ENCODE peak calls at places on chromosomes 3 and 15, in ten cellular contexts. One of them, this sample, is unnamed.

GRCh38 chr3:190512666-190513065 is 1.2 kb upstream of the IL1RAP start:
- ATAC-seq in activated CD4-positive, alpha-beta T cell treated with anti-CD3 and anti-CD28 coated beads for 36 hours: no peak
- ATAC-seq in effector memory CD8-positive, alpha-beta T cell: no peak
- ATAC-seq in gastroesophageal sphincter: no peak
- ATAC-seq in Right ventricle myocardium inferior: no peak
- ATAC-seq in CD8-positive, alpha-beta T cell: no peak
- ATAC-seq in stimulated activated memory B cell treated with anti-CD40 and anti-IgM and Interleukin-4, amounts not matched to agents 10 μg/mL and 1 μg/mL and 100 μg/mL, for 72 hours: no peak
- ATAC-seq in Right ventricle myocardium superior: no peak
- ATAC-seq in T-cell: no peak
- ATAC-seq in heart left ventricle: no peak
- ATAC-seq in this sample: no peak

GRCh38 chr3:153127788-153128187 is 34.2 kb upstream of the RAP2B start:
- ATAC-seq in T-cell: no peak
- ATAC-seq in stimulated activated memory B cell treated with anti-CD40 and anti-IgM and Interleukin-4, amounts not matched to agents 10 μg/mL and 1 μg/mL and 100 μg/mL, for 72 hours: no peak
- ATAC-seq in activated CD4-positive, alpha-beta T cell treated with anti-CD3 and anti-CD28 coated beads for 36 hours: no peak
- ATAC-seq in Right ventricle myocardium superior: no peak
- ATAC-seq in effector memory CD8-positive, alpha-beta T cell: no peak
- ATAC-seq in gastroesophageal sphincter: no peak
- ATAC-seq in Right ventricle myocardium inferior: no peak
- ATAC-seq in CD8-positive, alpha-beta T cell: no peak
- ATAC-seq in heart left ventricle: no peak
- ATAC-seq in this sample: no peak

GRCh38 chr3:49316696-49317457 is 23.0 kb downstream of the USP4 start:
- ATAC-seq in T-cell: no peak
- ATAC-seq in gastroesophageal sphincter: peak
- ATAC-seq in Right ventricle myocardium superior: no peak
- ATAC-seq in stimulated activated memory B cell treated with anti-CD40 and anti-IgM and Interleukin-4, amounts not matched to agents 10 μg/mL and 1 μg/mL and 100 μg/mL, for 72 hours: no peak
- ATAC-seq in Right ventricle myocardium inferior: no peak
- ATAC-seq in activated CD4-positive, alpha-beta T cell treated with anti-CD3 and anti-CD28 coated beads for 36 hours: no peak
- ATAC-seq in CD8-positive, alpha-beta T cell: no peak
- ATAC-seq in heart left ventricle: peak
- ATAC-seq in effector memory CD8-positive, alpha-beta T cell: no peak
- ATAC-seq in this sample: no peak

GRCh38 chr3:150868282-150868681 is 37.0 kb downstream of the MINDY4B start:
- ATAC-seq in effector memory CD8-positive, alpha-beta T cell: no peak
- ATAC-seq in stimulated activated memory B cell treated with anti-CD40 and anti-IgM and Interleukin-4, amounts not matched to agents 10 μg/mL and 1 μg/mL and 100 μg/mL, for 72 hours: no peak
- ATAC-seq in Right ventricle myocardium inferior: no peak
- ATAC-seq in Right ventricle myocardium superior: peak
- ATAC-seq in gastroesophageal sphincter: peak
- ATAC-seq in CD8-positive, alpha-beta T cell: no peak
- ATAC-seq in heart left ventricle: peak
- ATAC-seq in T-cell: no peak
- ATAC-seq in activated CD4-positive, alpha-beta T cell treated with anti-CD3 and anti-CD28 coated beads for 36 hours: no peak
- ATAC-seq in this sample: no peak

GRCh38 chr15:85804481-85805165 is 9.9 kb upstream of the KLHL25 start:
- ATAC-seq in Right ventricle myocardium superior: no peak
- ATAC-seq in gastroesophageal sphincter: no peak
- ATAC-seq in stimulated activated memory B cell treated with anti-CD40 and anti-IgM and Interleukin-4, amounts not matched to agents 10 μg/mL and 1 μg/mL and 100 μg/mL, for 72 hours: no peak
- ATAC-seq in CD8-positive, alpha-beta T cell: no peak
- ATAC-seq in heart left ventricle: no peak
- ATAC-seq in Right ventricle myocardium inferior: no peak
- ATAC-seq in effector memory CD8-positive, alpha-beta T cell: no peak
- ATAC-seq in T-cell: no peak
- ATAC-seq in activated CD4-positive, alpha-beta T cell treated with anti-CD3 and anti-CD28 coated beads for 36 hours: no peak
- ATAC-seq in this sample: no peak

GRCh38 chr3:18890459-18890858 is 257.9 kb upstream of the KCNH8 start:
- ATAC-seq in effector memory CD8-positive, alpha-beta T cell: no peak
- ATAC-seq in CD8-positive, alpha-beta T cell: no peak
- ATAC-seq in T-cell: no peak
- ATAC-seq in gastroesophageal sphincter: no peak
- ATAC-seq in Right ventricle myocardium superior: no peak
- ATAC-seq in Right ventricle myocardium inferior: no peak
- ATAC-seq in heart left ventricle: no peak
- ATAC-seq in activated CD4-positive, alpha-beta T cell treated with anti-CD3 and anti-CD28 coated beads for 36 hours: no peak
- ATAC-seq in stimulated activated memory B cell treated with anti-CD40 and anti-IgM and Interleukin-4, amounts not matched to agents 10 μg/mL and 1 μg/mL and 100 μg/mL, for 72 hours: no peak
- ATAC-seq in this sample: no peak

GRCh38 chr3:71160800-71161546 is 422.6 kb downstream of the FOXP1 start:
- ATAC-seq in gastroesophageal sphincter: no peak
- ATAC-seq in stimulated activated memory B cell treated with anti-CD40 and anti-IgM and Interleukin-4, amounts not matched to agents 10 μg/mL and 1 μg/mL and 100 μg/mL, for 72 hours: no peak
- ATAC-seq in heart left ventricle: no peak
- ATAC-seq in Right ventricle myocardium inferior: no peak
- ATAC-seq in activated CD4-positive, alpha-beta T cell treated with anti-CD3 and anti-CD28 coated beads for 36 hours: peak
- ATAC-seq in T-cell: no peak
- ATAC-seq in effector memory CD8-positive, alpha-beta T cell: no peak
- ATAC-seq in CD8-positive, alpha-beta T cell: no peak
- ATAC-seq in Right ventricle myocardium superior: no peak
- ATAC-seq in this sample: peak

GRCh38 chr15:91871138-91871537 is 17.6 kb downstream of the SLCO3A1 start:
- ATAC-seq in CD8-positive, alpha-beta T cell: peak
- ATAC-seq in stimulated activated memory B cell treated with anti-CD40 and anti-IgM and Interleukin-4, amounts not matched to agents 10 μg/mL and 1 μg/mL and 100 μg/mL, for 72 hours: no peak
- ATAC-seq in heart left ventricle: no peak
- ATAC-seq in Right ventricle myocardium superior: no peak
- ATAC-seq in activated CD4-positive, alpha-beta T cell treated with anti-CD3 and anti-CD28 coated beads for 36 hours: no peak
- ATAC-seq in effector memory CD8-positive, alpha-beta T cell: peak
- ATAC-seq in gastroesophageal sphincter: no peak
- ATAC-seq in Right ventricle myocardium inferior: no peak
- ATAC-seq in T-cell: peak
- ATAC-seq in this sample: no peak

GRCh38 chr3:4950948-4951347 is 28.3 kb upstream of the BHLHE40 start:
- ATAC-seq in activated CD4-positive, alpha-beta T cell treated with anti-CD3 and anti-CD28 coated beads for 36 hours: no peak
- ATAC-seq in T-cell: no peak
- ATAC-seq in CD8-positive, alpha-beta T cell: no peak
- ATAC-seq in Right ventricle myocardium inferior: no peak
- ATAC-seq in stimulated activated memory B cell treated with anti-CD40 and anti-IgM and Interleukin-4, amounts not matched to agents 10 μg/mL and 1 μg/mL and 100 μg/mL, for 72 hours: no peak
- ATAC-seq in heart left ventricle: no peak
- ATAC-seq in effector memory CD8-positive, alpha-beta T cell: no peak
- ATAC-seq in Right ventricle myocardium superior: no peak
- ATAC-seq in gastroesophageal sphincter: no peak
- ATAC-seq in this sample: peak

GRCh38 chr15:76209948-76210347 is 101.3 kb downstream of the ETFA start:
- ATAC-seq in activated CD4-positive, alpha-beta T cell treated with anti-CD3 and anti-CD28 coated beads for 36 hours: peak
- ATAC-seq in stimulated activated memory B cell treated with anti-CD40 and anti-IgM and Interleukin-4, amounts not matched to agents 10 μg/mL and 1 μg/mL and 100 μg/mL, for 72 hours: no peak
- ATAC-seq in heart left ventricle: no peak
- ATAC-seq in gastroesophageal sphincter: no peak
- ATAC-seq in T-cell: no peak
- ATAC-seq in CD8-positive, alpha-beta T cell: no peak
- ATAC-seq in effector memory CD8-positive, alpha-beta T cell: no peak
- ATAC-seq in Right ventricle myocardium superior: no peak
- ATAC-seq in Right ventricle myocardium inferior: no peak
- ATAC-seq in this sample: no peak

GRCh38 chr3:52931328-52931727 is 34.0 kb upstream of the STIMATE start:
- ATAC-seq in T-cell: no peak
- ATAC-seq in Right ventricle myocardium superior: no peak
- ATAC-seq in stimulated activated memory B cell treated with anti-CD40 and anti-IgM and Interleukin-4, amounts not matched to agents 10 μg/mL and 1 μg/mL and 100 μg/mL, for 72 hours: no peak
- ATAC-seq in gastroesophageal sphincter: no peak
- ATAC-seq in effector memory CD8-positive, alpha-beta T cell: no peak
- ATAC-seq in heart left ventricle: no peak
- ATAC-seq in activated CD4-positive, alpha-beta T cell treated with anti-CD3 and anti-CD28 coated beads for 36 hours: no peak
- ATAC-seq in CD8-positive, alpha-beta T cell: no peak
- ATAC-seq in Right ventricle myocardium inferior: no peak
- ATAC-seq in this sample: no peak

GRCh38 chr15:66292261-66293084 is 895 bp upstream of the DIS3L start:
- ATAC-seq in T-cell: no peak
- ATAC-seq in Right ventricle myocardium superior: peak
- ATAC-seq in CD8-positive, alpha-beta T cell: no peak
- ATAC-seq in stimulated activated memory B cell treated with anti-CD40 and anti-IgM and Interleukin-4, amounts not matched to agents 10 μg/mL and 1 μg/mL and 100 μg/mL, for 72 hours: no peak
- ATAC-seq in effector memory CD8-positive, alpha-beta T cell: no peak
- ATAC-seq in activated CD4-positive, alpha-beta T cell treated with anti-CD3 and anti-CD28 coated beads for 36 hours: no peak
- ATAC-seq in Right ventricle myocardium inferior: no peak
- ATAC-seq in gastroesophageal sphincter: no peak
- ATAC-seq in heart left ventricle: no peak
- ATAC-seq in this sample: no peak

GRCh38 chr3:194640829-194641228 is 7.6 kb upstream of the TMEM44 start:
- ATAC-seq in heart left ventricle: no peak
- ATAC-seq in Right ventricle myocardium inferior: no peak
- ATAC-seq in activated CD4-positive, alpha-beta T cell treated with anti-CD3 and anti-CD28 coated beads for 36 hours: peak
- ATAC-seq in gastroesophageal sphincter: no peak
- ATAC-seq in stimulated activated memory B cell treated with anti-CD40 and anti-IgM and Interleukin-4, amounts not matched to agents 10 μg/mL and 1 μg/mL and 100 μg/mL, for 72 hours: no peak
- ATAC-seq in Right ventricle myocardium superior: no peak
- ATAC-seq in effector memory CD8-positive, alpha-beta T cell: peak
- ATAC-seq in CD8-positive, alpha-beta T cell: peak
- ATAC-seq in T-cell: peak
- ATAC-seq in this sample: no peak

GRCh38 chr3:7607669-7608068 is 746.8 kb downstream of the GRM7 start:
- ATAC-seq in gastroesophageal sphincter: no peak
- ATAC-seq in T-cell: no peak
- ATAC-seq in Right ventricle myocardium inferior: no peak
- ATAC-seq in effector memory CD8-positive, alpha-beta T cell: no peak
- ATAC-seq in stimulated activated memory B cell treated with anti-CD40 and anti-IgM and Interleukin-4, amounts not matched to agents 10 μg/mL and 1 μg/mL and 100 μg/mL, for 72 hours: no peak
- ATAC-seq in CD8-positive, alpha-beta T cell: no peak
- ATAC-seq in heart left ventricle: no peak
- ATAC-seq in activated CD4-positive, alpha-beta T cell treated with anti-CD3 and anti-CD28 coated beads for 36 hours: no peak
- ATAC-seq in Right ventricle myocardium superior: no peak
- ATAC-seq in this sample: no peak

GRCh38 chr3:46286936-46287335 is 44.7 kb downstream of the CCR3 start:
- ATAC-seq in gastroesophageal sphincter: no peak
- ATAC-seq in Right ventricle myocardium inferior: no peak
- ATAC-seq in T-cell: no peak
- ATAC-seq in heart left ventricle: no peak
- ATAC-seq in effector memory CD8-positive, alpha-beta T cell: peak
- ATAC-seq in Right ventricle myocardium superior: no peak
- ATAC-seq in stimulated activated memory B cell treated with anti-CD40 and anti-IgM and Interleukin-4, amounts not matched to agents 10 μg/mL and 1 μg/mL and 100 μg/mL, for 72 hours: no peak
- ATAC-seq in activated CD4-positive, alpha-beta T cell treated with anti-CD3 and anti-CD28 coated beads for 36 hours: peak
- ATAC-seq in CD8-positive, alpha-beta T cell: no peak
- ATAC-seq in this sample: peak

GRCh38 chr3:178297732-178298131 is 238.5 kb upstream of the KCNMB2 start:
- ATAC-seq in effector memory CD8-positive, alpha-beta T cell: no peak
- ATAC-seq in gastroesophageal sphincter: no peak
- ATAC-seq in heart left ventricle: no peak
- ATAC-seq in Right ventricle myocardium superior: no peak
- ATAC-seq in T-cell: no peak
- ATAC-seq in stimulated activated memory B cell treated with anti-CD40 and anti-IgM and Interleukin-4, amounts not matched to agents 10 μg/mL and 1 μg/mL and 100 μg/mL, for 72 hours: no peak
- ATAC-seq in CD8-positive, alpha-beta T cell: no peak
- ATAC-seq in Right ventricle myocardium inferior: no peak
- ATAC-seq in activated CD4-positive, alpha-beta T cell treated with anti-CD3 and anti-CD28 coated beads for 36 hours: no peak
- ATAC-seq in this sample: no peak

GRCh38 chr3:134918448-134918847 is 123.4 kb downstream of the EPHB1 start:
- ATAC-seq in CD8-positive, alpha-beta T cell: no peak
- ATAC-seq in effector memory CD8-positive, alpha-beta T cell: no peak
- ATAC-seq in Right ventricle myocardium inferior: no peak
- ATAC-seq in heart left ventricle: no peak
- ATAC-seq in T-cell: no peak
- ATAC-seq in Right ventricle myocardium superior: no peak
- ATAC-seq in activated CD4-positive, alpha-beta T cell treated with anti-CD3 and anti-CD28 coated beads for 36 hours: peak
- ATAC-seq in gastroesophageal sphincter: no peak
- ATAC-seq in stimulated activated memory B cell treated with anti-CD40 and anti-IgM and Interleukin-4, amounts not matched to agents 10 μg/mL and 1 μg/mL and 100 μg/mL, for 72 hours: peak
- ATAC-seq in this sample: no peak

GRCh38 chr3:72289708-72290104 is 504.8 kb upstream of the PROK2 start:
- ATAC-seq in effector memory CD8-positive, alpha-beta T cell: no peak
- ATAC-seq in gastroesophageal sphincter: no peak
- ATAC-seq in Right ventricle myocardium inferior: no peak
- ATAC-seq in heart left ventricle: no peak
- ATAC-seq in Right ventricle myocardium superior: no peak
- ATAC-seq in CD8-positive, alpha-beta T cell: no peak
- ATAC-seq in stimulated activated memory B cell treated with anti-CD40 and anti-IgM and Interleukin-4, amounts not matched to agents 10 μg/mL and 1 μg/mL and 100 μg/mL, for 72 hours: no peak
- ATAC-seq in T-cell: no peak
- ATAC-seq in activated CD4-positive, alpha-beta T cell treated with anti-CD3 and anti-CD28 coated beads for 36 hours: no peak
- ATAC-seq in this sample: no peak

GRCh38 chr3:17239417-17239816 is 354.7 kb downstream of the PLCL2 start:
- ATAC-seq in activated CD4-positive, alpha-beta T cell treated with anti-CD3 and anti-CD28 coated beads for 36 hours: no peak
- ATAC-seq in heart left ventricle: no peak
- ATAC-seq in Right ventricle myocardium superior: no peak
- ATAC-seq in T-cell: no peak
- ATAC-seq in effector memory CD8-positive, alpha-beta T cell: no peak
- ATAC-seq in Right ventricle myocardium inferior: no peak
- ATAC-seq in CD8-positive, alpha-beta T cell: no peak
- ATAC-seq in stimulated activated memory B cell treated with anti-CD40 and anti-IgM and Interleukin-4, amounts not matched to agents 10 μg/mL and 1 μg/mL and 100 μg/mL, for 72 hours: no peak
- ATAC-seq in gastroesophageal sphincter: no peak
- ATAC-seq in this sample: no peak

GRCh38 chr15:58369261-58369699 is 62.5 kb upstream of the LIPC start:
- ATAC-seq in Right ventricle myocardium inferior: no peak
- ATAC-seq in CD8-positive, alpha-beta T cell: peak
- ATAC-seq in stimulated activated memory B cell treated with anti-CD40 and anti-IgM and Interleukin-4, amounts not matched to agents 10 μg/mL and 1 μg/mL and 100 μg/mL, for 72 hours: no peak
- ATAC-seq in gastroesophageal sphincter: no peak
- ATAC-seq in activated CD4-positive, alpha-beta T cell treated with anti-CD3 and anti-CD28 coated beads for 36 hours: peak
- ATAC-seq in Right ventricle myocardium superior: no peak
- ATAC-seq in T-cell: peak
- ATAC-seq in effector memory CD8-positive, alpha-beta T cell: peak
- ATAC-seq in heart left ventricle: no peak
- ATAC-seq in this sample: peak

GRCh38 chr3:10594915-10595314 is 89.5 kb upstream of the ATP2B2 start:
- ATAC-seq in activated CD4-positive, alpha-beta T cell treated with anti-CD3 and anti-CD28 coated beads for 36 hours: peak
- ATAC-seq in Right ventricle myocardium superior: peak
- ATAC-seq in T-cell: peak
- ATAC-seq in gastroesophageal sphincter: no peak
- ATAC-seq in CD8-positive, alpha-beta T cell: peak
- ATAC-seq in stimulated activated memory B cell treated with anti-CD40 and anti-IgM and Interleukin-4, amounts not matched to agents 10 μg/mL and 1 μg/mL and 100 μg/mL, for 72 hours: peak
- ATAC-seq in Right ventricle myocardium inferior: peak
- ATAC-seq in effector memory CD8-positive, alpha-beta T cell: peak
- ATAC-seq in heart left ventricle: peak
- ATAC-seq in this sample: peak

GRCh38 chr3:149590691-149591441 is 67.0 kb downstream of the WWTR1 start:
- ATAC-seq in stimulated activated memory B cell treated with anti-CD40 and anti-IgM and Interleukin-4, amounts not matched to agents 10 μg/mL and 1 μg/mL and 100 μg/mL, for 72 hours: no peak
- ATAC-seq in heart left ventricle: no peak
- ATAC-seq in effector memory CD8-positive, alpha-beta T cell: no peak
- ATAC-seq in T-cell: no peak
- ATAC-seq in Right ventricle myocardium superior: no peak
- ATAC-seq in activated CD4-positive, alpha-beta T cell treated with anti-CD3 and anti-CD28 coated beads for 36 hours: no peak
- ATAC-seq in CD8-positive, alpha-beta T cell: no peak
- ATAC-seq in Right ventricle myocardium inferior: no peak
- ATAC-seq in gastroesophageal sphincter: no peak
- ATAC-seq in this sample: no peak

GRCh38 chr3:168248383-168249047 is 152.8 kb upstream of the GOLIM4 start:
- ATAC-seq in activated CD4-positive, alpha-beta T cell treated with anti-CD3 and anti-CD28 coated beads for 36 hours: no peak
- ATAC-seq in heart left ventricle: peak
- ATAC-seq in Right ventricle myocardium inferior: peak
- ATAC-seq in Right ventricle myocardium superior: peak
- ATAC-seq in T-cell: no peak
- ATAC-seq in effector memory CD8-positive, alpha-beta T cell: no peak
- ATAC-seq in stimulated activated memory B cell treated with anti-CD40 and anti-IgM and Interleukin-4, amounts not matched to agents 10 μg/mL and 1 μg/mL and 100 μg/mL, for 72 hours: no peak
- ATAC-seq in CD8-positive, alpha-beta T cell: no peak
- ATAC-seq in gastroesophageal sphincter: peak
- ATAC-seq in this sample: no peak

GRCh38 chr15:93203036-93203435 is 114.0 kb upstream of the RGMA start:
- ATAC-seq in T-cell: no peak
- ATAC-seq in heart left ventricle: no peak
- ATAC-seq in stimulated activated memory B cell treated with anti-CD40 and anti-IgM and Interleukin-4, amounts not matched to agents 10 μg/mL and 1 μg/mL and 100 μg/mL, for 72 hours: no peak
- ATAC-seq in Right ventricle myocardium superior: no peak
- ATAC-seq in gastroesophageal sphincter: no peak
- ATAC-seq in activated CD4-positive, alpha-beta T cell treated with anti-CD3 and anti-CD28 coated beads for 36 hours: no peak
- ATAC-seq in Right ventricle myocardium inferior: no peak
- ATAC-seq in CD8-positive, alpha-beta T cell: no peak
- ATAC-seq in effector memory CD8-positive, alpha-beta T cell: no peak
- ATAC-seq in this sample: no peak

GRCh38 chr3:4664412-4664811 is 171.3 kb downstream of the ITPR1 start:
- ATAC-seq in stimulated activated memory B cell treated with anti-CD40 and anti-IgM and Interleukin-4, amounts not matched to agents 10 μg/mL and 1 μg/mL and 100 μg/mL, for 72 hours: no peak
- ATAC-seq in Right ventricle myocardium superior: peak
- ATAC-seq in heart left ventricle: no peak
- ATAC-seq in effector memory CD8-positive, alpha-beta T cell: no peak
- ATAC-seq in T-cell: no peak
- ATAC-seq in activated CD4-positive, alpha-beta T cell treated with anti-CD3 and anti-CD28 coated beads for 36 hours: no peak
- ATAC-seq in Right ventricle myocardium inferior: no peak
- ATAC-seq in gastroesophageal sphincter: no peak
- ATAC-seq in CD8-positive, alpha-beta T cell: no peak
- ATAC-seq in this sample: no peak

GRCh38 chr3:105040026-105040622 is 326.6 kb upstream of the ALCAM start:
- ATAC-seq in heart left ventricle: no peak
- ATAC-seq in T-cell: no peak
- ATAC-seq in gastroesophageal sphincter: no peak
- ATAC-seq in activated CD4-positive, alpha-beta T cell treated with anti-CD3 and anti-CD28 coated beads for 36 hours: no peak
- ATAC-seq in effector memory CD8-positive, alpha-beta T cell: no peak
- ATAC-seq in Right ventricle myocardium inferior: no peak
- ATAC-seq in Right ventricle myocardium superior: no peak
- ATAC-seq in CD8-positive, alpha-beta T cell: no peak
- ATAC-seq in stimulated activated memory B cell treated with anti-CD40 and anti-IgM and Interleukin-4, amounts not matched to agents 10 μg/mL and 1 μg/mL and 100 μg/mL, for 72 hours: no peak
- ATAC-seq in this sample: no peak

GRCh38 chr15:95365615-95366107 is 964.8 kb upstream of the NR2F2 start:
- ATAC-seq in activated CD4-positive, alpha-beta T cell treated with anti-CD3 and anti-CD28 coated beads for 36 hours: no peak
- ATAC-seq in Right ventricle myocardium inferior: peak
- ATAC-seq in gastroesophageal sphincter: peak
- ATAC-seq in CD8-positive, alpha-beta T cell: no peak
- ATAC-seq in heart left ventricle: peak
- ATAC-seq in effector memory CD8-positive, alpha-beta T cell: no peak
- ATAC-seq in Right ventricle myocardium superior: peak
- ATAC-seq in stimulated activated memory B cell treated with anti-CD40 and anti-IgM and Interleukin-4, amounts not matched to agents 10 μg/mL and 1 μg/mL and 100 μg/mL, for 72 hours: no peak
- ATAC-seq in T-cell: no peak
- ATAC-seq in this sample: no peak